ENCODE peak calls at places on chromosomes 5 and 9, in seven cellular contexts. One of them, this sample, is unnamed.

GRCh38 chr9:113957778-113958430 is 81.8 kb downstream of the ZNF618 start:
- DNase-seq in K562: no peak
- DNase-seq in GM23248: peak; percentile 85
- DNase-seq in neural progenitor cell: no peak
- DNase-seq in mesendoderm: no peak
- DNase-seq in mammary epithelial cell: peak; percentile 75
- DNase-seq in fibroblast of lung: peak; percentile 89
- DNase-seq in this sample: peak; percentile 50

GRCh38 chr9:124558777-124559470 is 51.7 kb upstream of the NR5A1 start:
- DNase-seq in K562: peak; percentile 22
- DNase-seq in GM23248: no peak
- DNase-seq in neural progenitor cell: no peak
- DNase-seq in mesendoderm: no peak
- DNase-seq in mammary epithelial cell: no peak
- DNase-seq in fibroblast of lung: no peak
- DNase-seq in this sample: no peak

GRCh38 chr5:67693956-67694564 is 497.5 kb upstream of the CD180 start:
- DNase-seq in K562: no peak
- DNase-seq in GM23248: peak; percentile 30
- DNase-seq in neural progenitor cell: no peak
- DNase-seq in mesendoderm: no peak
- DNase-seq in mammary epithelial cell: no peak
- DNase-seq in fibroblast of lung: peak; percentile 44
- DNase-seq in this sample: no peak

GRCh38 chr9:4939118-4939561 is 45.9 kb upstream of the JAK2 start:
- DNase-seq in K562: no peak
- DNase-seq in GM23248: no peak
- DNase-seq in neural progenitor cell: no peak
- DNase-seq in mesendoderm: no peak
- DNase-seq in mammary epithelial cell: no peak
- DNase-seq in fibroblast of lung: no peak
- DNase-seq in this sample: no peak

GRCh38 chr9:116453785-116454184 is 233.3 kb upstream of the TRIM32 start:
- DNase-seq in K562: no peak
- DNase-seq in GM23248: no peak
- DNase-seq in neural progenitor cell: no peak
- DNase-seq in mesendoderm: no peak
- DNase-seq in mammary epithelial cell: no peak
- DNase-seq in fibroblast of lung: no peak
- DNase-seq in this sample: no peak

GRCh38 chr9:134491436-134491835 is 150.2 kb upstream of the COL5A1 start:
- DNase-seq in K562: no peak
- DNase-seq in GM23248: no peak
- DNase-seq in neural progenitor cell: no peak
- DNase-seq in mesendoderm: no peak
- DNase-seq in mammary epithelial cell: no peak
- DNase-seq in fibroblast of lung: no peak
- DNase-seq in this sample: no peak

GRCh38 chr5:33999986-34000385 is 7.9 kb downstream of the AMACR start:
- DNase-seq in K562: no peak
- DNase-seq in GM23248: no peak
- DNase-seq in neural progenitor cell: no peak
- DNase-seq in mesendoderm: peak; percentile 12
- DNase-seq in mammary epithelial cell: no peak
- DNase-seq in fibroblast of lung: no peak
- DNase-seq in this sample: no peak

GRCh38 chr9:35920004-35920658 is 10.8 kb downstream of the SPAAR start:
- DNase-seq in K562: no peak
- DNase-seq in GM23248: peak; percentile 54
- DNase-seq in neural progenitor cell: no peak
- DNase-seq in mesendoderm: no peak
- DNase-seq in mammary epithelial cell: no peak
- DNase-seq in fibroblast of lung: peak; percentile 41
- DNase-seq in this sample: no peak

GRCh38 chr9:70455993-70456704 is 41.7 kb upstream of the KLF9 start:
- DNase-seq in K562: no peak
- DNase-seq in GM23248: no peak
- DNase-seq in neural progenitor cell: no peak
- DNase-seq in mesendoderm: no peak
- DNase-seq in mammary epithelial cell: no peak
- DNase-seq in fibroblast of lung: no peak
- DNase-seq in this sample: no peak

GRCh38 chr9:114855488-114855887 is 49.6 kb upstream of the TNFSF15 start:
- DNase-seq in K562: no peak
- DNase-seq in GM23248: peak; percentile 72
- DNase-seq in neural progenitor cell: no peak
- DNase-seq in mesendoderm: no peak
- DNase-seq in mammary epithelial cell: no peak
- DNase-seq in fibroblast of lung: peak; percentile 51
- DNase-seq in this sample: no peak

GRCh38 chr5:110323832-110324231 is 402.6 kb downstream of the TMEM232 start:
- DNase-seq in K562: no peak
- DNase-seq in GM23248: no peak
- DNase-seq in neural progenitor cell: no peak
- DNase-seq in mesendoderm: no peak
- DNase-seq in mammary epithelial cell: no peak
- DNase-seq in fibroblast of lung: no peak
- DNase-seq in this sample: no peak

GRCh38 chr5:56829137-56829536 is 13.8 kb downstream of the MAP3K1 start:
- DNase-seq in K562: no peak
- DNase-seq in GM23248: no peak
- DNase-seq in neural progenitor cell: no peak
- DNase-seq in mesendoderm: no peak
- DNase-seq in mammary epithelial cell: peak; percentile 17
- DNase-seq in fibroblast of lung: peak; percentile 46
- DNase-seq in this sample: no peak

GRCh38 chr9:115730845-115731244 is 422.7 kb upstream of the PAPPA start:
- DNase-seq in K562: no peak
- DNase-seq in GM23248: peak; percentile 15
- DNase-seq in neural progenitor cell: no peak
- DNase-seq in mesendoderm: no peak
- DNase-seq in mammary epithelial cell: peak; percentile 15
- DNase-seq in fibroblast of lung: peak; percentile 8
- DNase-seq in this sample: no peak

GRCh38 chr9:126971261-126971660 is 56.7 kb downstream of the RALGPS1 start:
- DNase-seq in K562: no peak
- DNase-seq in GM23248: no peak
- DNase-seq in neural progenitor cell: no peak
- DNase-seq in mesendoderm: no peak
- DNase-seq in mammary epithelial cell: no peak
- DNase-seq in fibroblast of lung: no peak
- DNase-seq in this sample: no peak
- H3K79me2 ChIP-seq in K562: no peaks in the 10 kb centered on the region
- H3K79me2 ChIP-seq in GM23248: no peaks in the 10 kb centered on the region
- H3K79me2 ChIP-seq in neural progenitor cell: no peaks in the 10 kb centered on the region
- H3K79me2 ChIP-seq in mesendoderm: no peaks in the 10 kb centered on the region
- H3K79me2 ChIP-seq in mammary epithelial cell: no peaks in the 10 kb centered on the region
- H3K79me2 ChIP-seq in fibroblast of lung: no peaks in the 10 kb centered on the region
- H3K79me2 ChIP-seq in this sample: no peaks in the 10 kb centered on the region

GRCh38 chr5:172165465-172165864 is 22.6 kb downstream of the STK10 start:
- DNase-seq in K562: no peak
- DNase-seq in GM23248: no peak
- DNase-seq in neural progenitor cell: no peak
- DNase-seq in mesendoderm: no peak
- DNase-seq in mammary epithelial cell: no peak
- DNase-seq in fibroblast of lung: no peak
- DNase-seq in this sample: no peak
- H3K79me2 ChIP-seq in K562: no peaks in the 10 kb centered on the region
- H3K79me2 ChIP-seq in GM23248: peaks cover 98% of the 10 kb centered on the region
- H3K79me2 ChIP-seq in neural progenitor cell: no peaks in the 10 kb centered on the region
- H3K79me2 ChIP-seq in mesendoderm: no peaks in the 10 kb centered on the region
- H3K79me2 ChIP-seq in mammary epithelial cell: peaks cover 97% of the 10 kb centered on the region
- H3K79me2 ChIP-seq in fibroblast of lung: peaks cover 4% of the 10 kb centered on the region
- H3K79me2 ChIP-seq in this sample: peaks cover 79% of the 10 kb centered on the region

DNA sequence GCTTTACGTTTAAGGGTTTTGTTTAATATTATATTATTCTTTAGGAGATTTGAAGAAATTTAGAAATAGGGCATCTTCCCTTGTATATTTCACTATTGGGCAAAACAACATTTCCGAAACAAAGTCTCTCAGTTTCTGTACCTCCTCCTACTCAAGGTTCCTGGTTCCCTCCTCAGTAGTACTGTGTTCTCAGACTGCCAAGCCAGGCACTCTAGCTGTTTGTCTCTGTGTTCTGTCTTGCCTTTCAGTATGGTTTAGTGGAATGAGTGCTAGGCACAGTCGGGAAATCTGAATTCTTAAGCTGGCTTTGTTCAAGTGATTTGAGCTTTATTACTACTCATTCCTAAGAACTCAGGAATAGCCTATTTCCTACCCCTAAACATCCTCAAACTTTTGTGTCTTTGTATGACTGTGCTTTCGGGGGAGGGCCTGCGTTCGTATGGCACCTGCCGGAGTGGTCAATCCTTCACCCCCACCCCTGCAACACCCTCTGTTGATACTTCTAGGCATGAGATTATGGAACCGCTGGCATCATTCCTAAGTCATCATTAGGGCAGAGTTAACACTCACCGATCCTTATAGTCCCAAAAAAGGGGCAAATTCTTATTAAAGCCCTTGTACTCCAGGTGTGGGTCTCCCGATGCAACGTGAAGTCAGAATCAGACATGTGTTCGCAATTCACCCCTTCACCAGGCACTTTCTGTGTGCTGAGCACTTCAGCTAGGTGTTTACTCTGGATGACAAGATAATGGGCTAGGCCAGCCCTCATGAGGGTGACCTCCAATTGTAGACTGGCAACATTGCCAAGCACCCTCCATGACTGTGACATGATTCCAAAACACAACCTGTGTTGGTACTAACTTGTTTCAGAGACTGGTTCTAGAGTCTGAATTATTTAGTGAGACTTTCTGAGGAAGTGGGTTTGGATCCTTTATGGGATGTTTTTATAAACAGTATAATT is 24.5 kb downstream of the SNX18 start:
- DNase-seq in K562: no peak
- DNase-seq in GM23248: no peak
- DNase-seq in neural progenitor cell: no peak
- DNase-seq in mesendoderm: no peak
- DNase-seq in mammary epithelial cell: no peak
- DNase-seq in fibroblast of lung: no peak
- DNase-seq in this sample: no peak
- H3K79me2 ChIP-seq in K562: no peaks in the 10 kb centered on the region
- H3K79me2 ChIP-seq in GM23248: peaks cover 100% of the 10 kb centered on the region
- H3K79me2 ChIP-seq in neural progenitor cell: peaks cover 12% of the 10 kb centered on the region
- H3K79me2 ChIP-seq in mesendoderm: peaks cover 35% of the 10 kb centered on the region
- H3K79me2 ChIP-seq in mammary epithelial cell: peaks cover 26% of the 10 kb centered on the region
- H3K79me2 ChIP-seq in fibroblast of lung: peaks cover 81% of the 10 kb centered on the region
- H3K79me2 ChIP-seq in this sample: peaks cover 3% of the 10 kb centered on the region

GRCh38 chr5:141778683-141779082 is 96.7 kb upstream of the ARAP3 start:
- DNase-seq in K562: no peak
- DNase-seq in GM23248: peak; percentile 57
- DNase-seq in neural progenitor cell: no peak
- DNase-seq in mesendoderm: no peak
- DNase-seq in mammary epithelial cell: no peak
- DNase-seq in fibroblast of lung: peak; percentile 11
- DNase-seq in this sample: no peak
- H3K79me2 ChIP-seq in K562: no peaks in the 10 kb centered on the region
- H3K79me2 ChIP-seq in GM23248: no peaks in the 10 kb centered on the region
- H3K79me2 ChIP-seq in neural progenitor cell: no peaks in the 10 kb centered on the region
- H3K79me2 ChIP-seq in mesendoderm: no peaks in the 10 kb centered on the region
- H3K79me2 ChIP-seq in mammary epithelial cell: no peaks in the 10 kb centered on the region
- H3K79me2 ChIP-seq in fibroblast of lung: no peaks in the 10 kb centered on the region
- H3K79me2 ChIP-seq in this sample: no peaks in the 10 kb centered on the region

GRCh38 chr9:588952-589351 is 252.5 kb upstream of the DMRT1 start:
- DNase-seq in K562: no peak
- DNase-seq in GM23248: no peak
- DNase-seq in neural progenitor cell: no peak
- DNase-seq in mesendoderm: no peak
- DNase-seq in mammary epithelial cell: no peak
- DNase-seq in fibroblast of lung: no peak
- DNase-seq in this sample: no peak
- H3K79me2 ChIP-seq in K562: no peaks in the 10 kb centered on the region
- H3K79me2 ChIP-seq in GM23248: no peaks in the 10 kb centered on the region
- H3K79me2 ChIP-seq in neural progenitor cell: no peaks in the 10 kb centered on the region
- H3K79me2 ChIP-seq in mesendoderm: no peaks in the 10 kb centered on the region
- H3K79me2 ChIP-seq in mammary epithelial cell: peaks cover 16% of the 10 kb centered on the region
- H3K79me2 ChIP-seq in fibroblast of lung: no peaks in the 10 kb centered on the region
- H3K79me2 ChIP-seq in this sample: peaks cover 3% of the 10 kb centered on the region

GRCh38 chr5:150836703-150837102 is 9.6 kb upstream of the IRGM start:
- DNase-seq in K562: no peak
- DNase-seq in GM23248: peak; percentile 11
- DNase-seq in neural progenitor cell: peak; percentile 72
- DNase-seq in mesendoderm: peak; percentile 14
- DNase-seq in mammary epithelial cell: no peak
- DNase-seq in fibroblast of lung: no peak
- DNase-seq in this sample: no peak
- H3K79me2 ChIP-seq in K562: no peaks in the 10 kb centered on the region
- H3K79me2 ChIP-seq in GM23248: no peaks in the 10 kb centered on the region
- H3K79me2 ChIP-seq in neural progenitor cell: no peaks in the 10 kb centered on the region
- H3K79me2 ChIP-seq in mesendoderm: no peaks in the 10 kb centered on the region
- H3K79me2 ChIP-seq in mammary epithelial cell: no peaks in the 10 kb centered on the region
- H3K79me2 ChIP-seq in fibroblast of lung: no peaks in the 10 kb centered on the region
- H3K79me2 ChIP-seq in this sample: no peaks in the 10 kb centered on the region

GRCh38 chr9:136913701-136914438 is 27.6 kb downstream of the TRAF2 start:
- DNase-seq in K562: no peak
- DNase-seq in GM23248: no peak
- DNase-seq in neural progenitor cell: no peak
- DNase-seq in mesendoderm: no peak
- DNase-seq in mammary epithelial cell: no peak
- DNase-seq in fibroblast of lung: no peak
- DNase-seq in this sample: no peak

GRCh38 chr9:136907011-136907914 is 20.9 kb downstream of the TRAF2 start:
- DNase-seq in K562: no peak
- DNase-seq in GM23248: no peak
- DNase-seq in neural progenitor cell: no peak
- DNase-seq in mesendoderm: no peak
- DNase-seq in mammary epithelial cell: no peak
- DNase-seq in fibroblast of lung: no peak
- DNase-seq in this sample: no peak

GRCh38 chr9:136910901-136911245 is 24.6 kb downstream of the TRAF2 start:
- DNase-seq in K562: no peak
- DNase-seq in GM23248: no peak
- DNase-seq in neural progenitor cell: no peak
- DNase-seq in mesendoderm: no peak
- DNase-seq in mammary epithelial cell: no peak
- DNase-seq in fibroblast of lung: no peak
- DNase-seq in this sample: no peak

GRCh38 chr9:136906251-136906650 is 19.9 kb downstream of the TRAF2 start:
- DNase-seq in K562: no peak
- DNase-seq in GM23248: no peak
- DNase-seq in neural progenitor cell: no peak
- DNase-seq in mesendoderm: no peak
- DNase-seq in mammary epithelial cell: no peak
- DNase-seq in fibroblast of lung: no peak
- DNase-seq in this sample: no peak

DNA sequence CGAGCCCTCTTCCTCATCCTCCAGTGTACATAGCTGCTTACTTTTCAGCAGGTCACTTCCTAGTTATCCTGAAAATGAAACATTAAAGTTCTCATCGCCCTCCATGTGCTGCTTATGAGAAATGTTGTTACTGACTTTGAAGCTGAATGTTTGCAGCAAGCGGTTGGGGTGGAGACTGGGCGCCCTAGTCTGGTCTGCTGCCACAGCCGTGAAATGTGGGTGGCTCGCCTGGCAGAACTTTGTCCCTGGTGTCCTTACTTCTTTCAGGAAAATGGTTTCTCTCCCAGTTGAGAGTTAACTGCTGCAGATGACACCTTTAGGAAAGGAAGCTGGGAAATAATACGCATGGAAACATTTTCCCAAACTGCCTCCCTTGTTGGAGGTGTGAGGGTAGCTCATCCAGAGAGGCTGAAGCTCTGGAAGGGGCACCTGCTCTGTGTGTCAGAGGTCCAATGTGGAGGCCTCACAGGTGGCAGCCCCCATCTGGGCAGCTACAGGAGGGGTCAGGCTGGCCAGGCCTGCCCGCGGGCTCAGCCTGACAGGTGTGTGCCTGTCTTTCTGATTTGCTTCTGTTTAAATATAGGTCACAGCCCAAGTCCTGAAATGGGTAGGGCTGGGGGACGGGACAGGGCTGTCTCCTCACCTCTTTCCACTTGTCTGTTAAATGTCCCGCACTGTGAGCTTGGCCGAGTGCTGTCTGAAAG is 24.0 kb downstream of the TRAF2 start:
- DNase-seq in K562: no peak
- DNase-seq in GM23248: no peak
- DNase-seq in neural progenitor cell: no peak
- DNase-seq in mesendoderm: no peak
- DNase-seq in mammary epithelial cell: no peak
- DNase-seq in fibroblast of lung: no peak
- DNase-seq in this sample: no peak
- H3K79me2 ChIP-seq in K562: peaks cover 2% of the 10 kb centered on the region
- H3K79me2 ChIP-seq in GM23248: no peaks in the 10 kb centered on the region
- H3K79me2 ChIP-seq in neural progenitor cell: no peaks in the 10 kb centered on the region
- H3K79me2 ChIP-seq in mesendoderm: no peaks in the 10 kb centered on the region
- H3K79me2 ChIP-seq in mammary epithelial cell: peaks cover 17% of the 10 kb centered on the region
- H3K79me2 ChIP-seq in fibroblast of lung: no peaks in the 10 kb centered on the region
- H3K79me2 ChIP-seq in this sample: peaks cover 4% of the 10 kb centered on the region